ENCODE peak calls at places on chromosomes 16 and 17, in eight cellular contexts. N is AG04449; X is body of pancreas; V is pancreas; G is skeletal muscle cell; Y is activated T-cell treated with anti-CD3 and anti-CD28 coated beads for 48 hours; K is T-helper 1 cell; U is activated CD4-positive, alpha-beta T cell treated with anti-CD3 and anti-CD28 coated beads, Interleukin-2, amount 50 U/mL, for 48 hours. Z is an unnamed sample.

GRCh38 chr16:54545890-54546476 is 259.4 kb upstream of the IRX3 start:
- DNase-seq in V (no peak), U (no peak), N (no peak), Y (no peak), K (no peak), X (no peak), G (no peak), Z (no peak)

GRCh38 chr17:53749178-53749577 is 73.5 kb upstream of the KIF2B start:
- DNase-seq in K (no peak), U (no peak), Y (no peak), N (no peak), G (peak; percentile 42), X (no peak), V (no peak), Z (peak; percentile 20)

GRCh38 chr17:79892457-79893236 is 53.4 kb upstream of the CBX4 start:
- DNase-seq in X (no peak), Y (no peak), N (no peak), G (no peak), K (no peak), U (no peak), V (no peak), Z (no peak)

GRCh38 chr16:84933774-84934571 is 77.4 kb downstream of the ZDHHC7 start:
- DNase-seq in U (no peak), Y (no peak), G (no peak), N (no peak), K (no peak), X (peak; percentile 92), V (peak; percentile 96), Z (no peak)

GRCh38 chr17:41434313-41434895 is 6.4 kb downstream of the KRT38 start:
- DNase-seq in G (no peak), V (no peak), U (no peak), X (no peak), Y (no peak), N (no peak), K (no peak), Z (no peak)

GRCh38 chr17:79888009-79888540 is 48.8 kb upstream of the CBX4 start:
- DNase-seq in U (no peak), X (no peak), N (no peak), G (no peak), V (no peak), K (no peak), Y (no peak), Z (no peak)

GRCh38 chr17:35841505-35841904 is 27.2 kb downstream of the HEATR9 start:
- DNase-seq in V (no peak), G (no peak), Y (no peak), X (no peak), U (no peak), N (no peak), K (no peak), Z (no peak)

GRCh38 chr16:79451196-79451816 is 149.2 kb downstream of the MAF start:
- DNase-seq in N (no peak), X (no peak), G (no peak), V (no peak), K (no peak), Y (peak; percentile 1), U (peak; percentile 5), Z (no peak)

GRCh38 chr17:64420143-64420670 is 28.7 kb upstream of the MILR1 start:
- DNase-seq in G (peak; percentile 41), X (no peak), U (peak; percentile 20), K (no peak), N (peak; percentile 45), Y (no peak), V (no peak), Z (peak; percentile 68)

GRCh38 chr17:49013311-49014205 is 16.4 kb downstream of the IGF2BP1 start:
- DNase-seq in Y (no peak), V (peak; percentile 65), K (no peak), G (no peak), U (no peak), X (no peak), N (no peak), Z (no peak)

GRCh38 chr17:18963126-18964017 is 11.4 kb downstream of the SLC5A10 start:
- DNase-seq in N (no peak), U (no peak), G (no peak), X (no peak), V (peak; percentile 66), Y (no peak), K (no peak), Z (no peak)

GRCh38 chr16:83005653-83006160 is 378.9 kb downstream of the CDH13 start:
- DNase-seq in G (no peak), K (no peak), V (no peak), Y (no peak), N (no peak), U (no peak), X (no peak), Z (no peak)

GRCh38 chr16:26454102-26454501 is 612.6 kb upstream of the C16orf82 start:
- DNase-seq in V (no peak), N (no peak), U (no peak), K (no peak), Y (no peak), G (no peak), X (no peak), Z (no peak)

GRCh38 chr16:71425746-71426068 is 16.1 kb downstream of the TLE7 start:
- DNase-seq in N (no peak), V (no peak), G (no peak), K (no peak), Y (no peak), X (no peak), U (no peak), Z (no peak)

GRCh38 chr17:8430966-8431365 is 4.7 kb upstream of the NDEL1 start:
- DNase-seq in U (no peak), Y (no peak), K (no peak), X (no peak), G (no peak), V (no peak), N (no peak), Z (no peak)